ENCODE peak calls at places on chromosomes 12 and 14, in seven cellular contexts. T, S, F, A, W, Z and G are unnamed samples.
A peak's percentile ranks its signal among the peaks of the same experiment; 100 is the strongest.

GRCh38 chr12:118979763-118980406 is 1.5 kb upstream of the SRRM4 start:
- DNase-seq in T (no peak), S (no peak), F (peak; percentile 29), A (peak; percentile 25), W (peak; percentile 51), Z (no peak), G (peak; percentile 50)

GRCh38 chr12:49129332-49130150 is 1.7 kb downstream of the TUBA1B start:
- DNase-seq in T (no peak), S (no peak), F (no peak), A (no peak), W (no peak), Z (no peak), G (no peak)

GRCh38 chr14:99722741-99723140 is 38.6 kb downstream of the CYP46A1 start:
- DNase-seq in T (no peak), S (no peak), F (no peak), A (no peak), W (no peak), Z (no peak), G (no peak)

GRCh38 chr12:27193106-27193505 is 51.0 kb upstream of the STK38L start:
- DNase-seq in T (no peak), S (no peak), F (peak; percentile 83), A (no peak), W (no peak), Z (no peak), G (no peak)

GRCh38 chr14:69247691-69248440 is 12.1 kb upstream of the GALNT16 start:
- DNase-seq in T (no peak), S (no peak), F (peak; percentile 98), A (no peak), W (no peak), Z (no peak), G (peak; percentile 7)

GRCh38 chr12:105698047-105698446 is 367.6 kb downstream of the C12orf75 start:
- DNase-seq in T (no peak), S (no peak), F (no peak), A (no peak), W (no peak), Z (no peak), G (no peak)

GRCh38 chr14:60645191-60645590 is 4.1 kb downstream of the SIX1 start:
- DNase-seq in T (no peak), S (no peak), F (no peak), A (peak; percentile 80), W (no peak), Z (no peak), G (no peak)

GRCh38 chr12:73514672-73515071 is 1023.0 kb upstream of the ATXN7L3B start:
- DNase-seq in T (no peak), S (no peak), F (no peak), A (no peak), W (no peak), Z (no peak), G (no peak)

GRCh38 chr12:111438501-111438900 is 32.8 kb downstream of the SH2B3 start:
- DNase-seq in T (no peak), S (no peak), F (peak; percentile 32), A (no peak), W (no peak), Z (no peak), G (peak; percentile 14)

GRCh38 chr14:61662001-61662400 is 33.3 kb upstream of the HIF1A start:
- DNase-seq in T (no peak), S (no peak), F (no peak), A (no peak), W (no peak), Z (no peak), G (no peak)

GRCh38 chr12:126545411-126545810 is 1480.2 kb downstream of the AACS start:
- DNase-seq in T (no peak), S (no peak), F (no peak), A (no peak), W (no peak), Z (no peak), G (no peak)

GRCh38 chr14:39395555-39396254 is 36.5 kb downstream of the FBXO33 start:
- DNase-seq in T (no peak), S (no peak), F (no peak), A (no peak), W (no peak), Z (no peak), G (peak; percentile 3)

GRCh38 chr14:53278602-53279506 is 125.7 kb upstream of the DDHD1 start:
- DNase-seq in T (no peak), S (no peak), F (peak; percentile 29), A (no peak), W (no peak), Z (no peak), G (peak; percentile 21)